ENCODE peak calls at places on chromosomes 5 and 9, in seven cellular contexts. M is heart left ventricle, B is epithelial cell of esophagus, K is WTC11, X is body of pancreas, I is A549, A is GM12865. G is an unnamed sample.

GRCh38 chr5:172588380-172588779 is 52.7 kb upstream of the NEURL1B start:
- DNase-seq in M (no peak), K (no peak), A (no peak), X (no peak), B (no peak), I (no peak), G (no peak)

GRCh38 chr5:72363146-72363802 is 43.1 kb downstream of the PTCD2 start:
- DNase-seq in B (peak), M (no peak), A (no peak), I (no peak), K (no peak), X (no peak), G (peak)

GRCh38 chr9:72390896-72391295 is 25.9 kb upstream of the ZFAND5 start:
- DNase-seq in M (no peak), B (peak), I (no peak), A (no peak), X (no peak), K (no peak), G (no peak)

GRCh38 chr5:91072891-91073290 is 310.2 kb downstream of the ARRDC3 start:
- DNase-seq in M (no peak), B (peak), K (no peak), A (no peak), X (no peak), I (no peak), G (no peak)

GRCh38 chr9:124779368-124780059 is 2.6 kb downstream of the OLFML2A start:
- DNase-seq in M (no peak), B (peak), A (no peak), K (peak), X (no peak), I (peak), G (peak)

GRCh38 chr5:96873469-96873868 is 2.8 kb upstream of the ERAP2 start:
- DNase-seq in I (no peak), X (no peak), M (no peak), B (no peak), A (no peak), K (no peak), G (no peak)

GRCh38 chr9:30967484-30967883 is 1417.0 kb upstream of the ACO1 start:
- DNase-seq in I (no peak), B (peak), K (no peak), X (no peak), M (no peak), A (no peak), G (no peak)

GRCh38 chr5:59548807-59549357 is 344.6 kb downstream of the PDE4D start:
- DNase-seq in K (no peak), X (peak), B (peak), I (peak), A (no peak), M (no peak), G (peak)

GRCh38 chr9:104304925-104305324 is 199.1 kb upstream of the OR13F1 start:
- DNase-seq in M (no peak), X (no peak), A (no peak), B (no peak), K (peak), I (no peak), G (no peak)

GRCh38 chr9:69330580-69330979 is 5.6 kb downstream of the ENTREP1 start:
- DNase-seq in A (no peak), X (no peak), I (no peak), M (no peak), K (no peak), B (no peak), G (no peak)
- TF ChIP-seq CTCF in A (no peak), X (no peak), I (no peak), M (no peak), K (no peak), B (no peak), G (no peak)

GRCh38 chr9:127175319-127175715 is 52.9 kb upstream of the ANGPTL2 start:
- DNase-seq in K (no peak), A (no peak), M (peak), I (no peak), B (no peak), X (no peak), G (no peak)
- TF ChIP-seq CTCF in K (no peak), A (no peak), M (no peak), I (no peak), B (no peak), X (no peak), G (no peak)

DNA sequence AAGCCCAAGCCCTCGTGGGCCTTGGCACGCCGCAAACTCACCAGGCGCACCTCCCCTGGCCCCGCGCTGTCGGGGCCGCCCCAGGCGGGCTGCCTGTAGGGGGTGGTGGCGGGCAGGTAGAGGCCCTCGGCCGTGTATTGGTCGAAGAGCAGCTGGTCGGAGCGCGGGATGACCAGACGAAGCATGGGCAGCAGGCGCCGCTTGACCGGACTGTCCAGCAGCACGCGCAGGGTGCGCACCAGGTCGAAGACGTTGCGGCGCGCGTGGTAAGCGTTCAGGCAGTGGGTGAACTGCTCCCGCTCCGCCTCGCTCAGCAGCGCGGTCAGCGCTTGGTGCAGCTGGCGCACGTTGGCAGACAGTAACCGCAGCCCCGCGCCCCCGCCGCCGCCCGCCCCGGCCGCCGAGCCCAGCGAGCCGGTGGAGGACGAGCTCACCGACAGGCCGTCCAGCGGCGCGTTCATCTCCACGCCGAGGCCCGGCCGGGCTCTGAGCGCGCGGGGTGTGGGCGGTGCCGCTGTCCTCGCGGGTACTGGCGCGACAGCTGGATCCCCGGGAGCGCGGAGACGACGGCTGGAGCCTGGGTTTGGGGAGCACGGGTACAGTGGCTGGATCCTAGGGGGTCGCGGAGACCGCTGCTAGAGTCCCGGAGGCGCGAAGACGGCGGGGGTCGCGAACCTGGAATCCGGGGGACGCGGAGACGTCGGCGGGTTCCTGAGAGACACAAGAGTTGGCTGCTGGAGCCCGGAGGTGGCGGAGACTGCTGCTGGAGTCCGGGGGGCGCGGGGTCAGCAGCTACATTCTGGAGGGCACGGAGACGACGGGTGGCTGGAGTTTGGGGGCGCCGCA is 709 bp downstream of the WHRN start:
- DNase-seq in I (peak), K (peak), A (no peak), B (peak), X (peak), M (peak), G (peak)
- TF ChIP-seq CTCF in I (peak), K (peak), A (no peak), B (peak), X (peak), M (no peak), G (peak)

GRCh38 chr5:79992891-79993290 is 1.8 kb upstream of the MTX3 start:
- DNase-seq in I (no peak), K (no peak), B (no peak), A (no peak), M (no peak), X (no peak), G (no peak)

GRCh38 chr5:79985288-79985687 is 5.8 kb downstream of the MTX3 start:
- DNase-seq in B (no peak), M (no peak), I (no peak), A (no peak), X (no peak), K (no peak), G (no peak)

GRCh38 chr5:79990205-79990597 is 861 bp downstream of the MTX3 start:
- DNase-seq in A (peak), X (no peak), K (no peak), I (no peak), M (no peak), B (no peak), G (no peak)

GRCh38 chr5:79986260-79986659 is 4.8 kb downstream of the MTX3 start:
- DNase-seq in I (no peak), A (no peak), K (no peak), B (no peak), X (no peak), M (no peak), G (no peak)

GRCh38 chr5:79990598-79991507 is at the start of gene MTX3:
- DNase-seq in X (peak), M (peak), B (peak), I (peak), A (peak), K (peak), G (peak)
- TF ChIP-seq CTCF in X (no peak), M (no peak), B (no peak), I (no peak), A (no peak), K (no peak), G (no peak)